ENCODE peak calls at places on chromosomes 1 and 21, in four cellular contexts. One of them, this sample, is unnamed.

GRCh38 chr1:243354511-243355153 is 98.8 kb downstream of the SDCCAG8 start:
- DNase-seq in RPMI8226: no peak
- DNase-seq in left ventricle myocardium inferior: no peak
- DNase-seq in stimulated activated CD4-positive, alpha-beta T cell treated with anti-CD3 and anti-CD28 coated beads, Interleukin-15, amount 100 ng/mL, for 1 hour: no peak
- DNase-seq in this sample: no peak

GRCh38 chr1:170562644-170563338 is 30.8 kb downstream of the GORAB start:
- DNase-seq in RPMI8226: peak
- DNase-seq in left ventricle myocardium inferior: peak
- DNase-seq in stimulated activated CD4-positive, alpha-beta T cell treated with anti-CD3 and anti-CD28 coated beads, Interleukin-15, amount 100 ng/mL, for 1 hour: no peak
- DNase-seq in this sample: peak

GRCh38 chr1:177228721-177229088 is 57.9 kb downstream of the BRINP2 start:
- DNase-seq in RPMI8226: no peak
- DNase-seq in left ventricle myocardium inferior: no peak
- DNase-seq in stimulated activated CD4-positive, alpha-beta T cell treated with anti-CD3 and anti-CD28 coated beads, Interleukin-15, amount 100 ng/mL, for 1 hour: no peak
- DNase-seq in this sample: no peak

GRCh38 chr1:174692313-174692712 is 244.5 kb downstream of the GPR52 start:
- DNase-seq in RPMI8226: no peak
- DNase-seq in left ventricle myocardium inferior: no peak
- DNase-seq in stimulated activated CD4-positive, alpha-beta T cell treated with anti-CD3 and anti-CD28 coated beads, Interleukin-15, amount 100 ng/mL, for 1 hour: no peak
- DNase-seq in this sample: no peak

GRCh38 chr21:39215078-39215477 is 31.8 kb upstream of the PSMG1 start:
- DNase-seq in RPMI8226: no peak
- DNase-seq in left ventricle myocardium inferior: no peak
- DNase-seq in stimulated activated CD4-positive, alpha-beta T cell treated with anti-CD3 and anti-CD28 coated beads, Interleukin-15, amount 100 ng/mL, for 1 hour: no peak
- DNase-seq in this sample: no peak

GRCh38 chr1:27634166-27634981 is 611 bp downstream of the FGR start:
- DNase-seq in RPMI8226: no peak
- DNase-seq in left ventricle myocardium inferior: peak
- DNase-seq in stimulated activated CD4-positive, alpha-beta T cell treated with anti-CD3 and anti-CD28 coated beads, Interleukin-15, amount 100 ng/mL, for 1 hour: no peak
- DNase-seq in this sample: no peak

GRCh38 chr1:1110561-1110971 is 5.3 kb downstream of the C1orf159 start:
- DNase-seq in RPMI8226: no peak
- DNase-seq in left ventricle myocardium inferior: peak
- DNase-seq in stimulated activated CD4-positive, alpha-beta T cell treated with anti-CD3 and anti-CD28 coated beads, Interleukin-15, amount 100 ng/mL, for 1 hour: no peak
- DNase-seq in this sample: no peak

GRCh38 chr1:21302747-21303715 is 12.8 kb upstream of the ECE1 start:
- DNase-seq in RPMI8226: no peak
- DNase-seq in left ventricle myocardium inferior: no peak
- DNase-seq in stimulated activated CD4-positive, alpha-beta T cell treated with anti-CD3 and anti-CD28 coated beads, Interleukin-15, amount 100 ng/mL, for 1 hour: no peak
- DNase-seq in this sample: no peak

GRCh38 chr21:40844935-40845334 is 2.0 kb downstream of the DSCAM start:
- DNase-seq in RPMI8226: no peak
- DNase-seq in left ventricle myocardium inferior: no peak
- DNase-seq in stimulated activated CD4-positive, alpha-beta T cell treated with anti-CD3 and anti-CD28 coated beads, Interleukin-15, amount 100 ng/mL, for 1 hour: no peak
- DNase-seq in this sample: no peak

GRCh38 chr1:199041173-199041914 is 402.5 kb downstream of the PTPRC start:
- DNase-seq in RPMI8226: peak
- DNase-seq in left ventricle myocardium inferior: no peak
- DNase-seq in stimulated activated CD4-positive, alpha-beta T cell treated with anti-CD3 and anti-CD28 coated beads, Interleukin-15, amount 100 ng/mL, for 1 hour: no peak
- DNase-seq in this sample: no peak

GRCh38 chr1:231238298-231238697 is 2.7 kb upstream of the GNPAT start:
- DNase-seq in RPMI8226: no peak
- DNase-seq in left ventricle myocardium inferior: no peak
- DNase-seq in stimulated activated CD4-positive, alpha-beta T cell treated with anti-CD3 and anti-CD28 coated beads, Interleukin-15, amount 100 ng/mL, for 1 hour: no peak
- DNase-seq in this sample: no peak

GRCh38 chr1:11598461-11598860 is 55.8 kb downstream of the FBXO2 start:
- DNase-seq in RPMI8226: no peak
- DNase-seq in left ventricle myocardium inferior: no peak
- DNase-seq in stimulated activated CD4-positive, alpha-beta T cell treated with anti-CD3 and anti-CD28 coated beads, Interleukin-15, amount 100 ng/mL, for 1 hour: no peak
- DNase-seq in this sample: no peak

GRCh38 chr21:17343055-17343454 is 169.8 kb upstream of the CXADR start:
- DNase-seq in RPMI8226: peak
- DNase-seq in left ventricle myocardium inferior: no peak
- DNase-seq in stimulated activated CD4-positive, alpha-beta T cell treated with anti-CD3 and anti-CD28 coated beads, Interleukin-15, amount 100 ng/mL, for 1 hour: no peak
- DNase-seq in this sample: peak

GRCh38 chr1:162541619-162542141 is 19.8 kb upstream of the UAP1 start:
- DNase-seq in RPMI8226: no peak
- DNase-seq in left ventricle myocardium inferior: peak
- DNase-seq in stimulated activated CD4-positive, alpha-beta T cell treated with anti-CD3 and anti-CD28 coated beads, Interleukin-15, amount 100 ng/mL, for 1 hour: no peak
- DNase-seq in this sample: peak

GRCh38 chr1:183543619-183544204 is 46.5 kb downstream of the NCF2 start:
- DNase-seq in RPMI8226: peak
- DNase-seq in left ventricle myocardium inferior: no peak
- DNase-seq in stimulated activated CD4-positive, alpha-beta T cell treated with anti-CD3 and anti-CD28 coated beads, Interleukin-15, amount 100 ng/mL, for 1 hour: no peak
- DNase-seq in this sample: peak

GRCh38 chr1:243493156-243494129 is 237.6 kb downstream of the SDCCAG8 start:
- DNase-seq in RPMI8226: no peak
- DNase-seq in left ventricle myocardium inferior: no peak
- DNase-seq in stimulated activated CD4-positive, alpha-beta T cell treated with anti-CD3 and anti-CD28 coated beads, Interleukin-15, amount 100 ng/mL, for 1 hour: no peak
- DNase-seq in this sample: no peak

GRCh38 chr1:86231076-86231475 is 74.5 kb upstream of the COL24A1 start:
- DNase-seq in RPMI8226: no peak
- DNase-seq in left ventricle myocardium inferior: no peak
- DNase-seq in stimulated activated CD4-positive, alpha-beta T cell treated with anti-CD3 and anti-CD28 coated beads, Interleukin-15, amount 100 ng/mL, for 1 hour: no peak
- DNase-seq in this sample: no peak

GRCh38 chr1:51088474-51088873 is 13.6 kb upstream of the C1orf185 start:
- DNase-seq in RPMI8226: no peak
- DNase-seq in left ventricle myocardium inferior: no peak
- DNase-seq in stimulated activated CD4-positive, alpha-beta T cell treated with anti-CD3 and anti-CD28 coated beads, Interleukin-15, amount 100 ng/mL, for 1 hour: no peak
- DNase-seq in this sample: no peak

GRCh38 chr1:209150114-209150513 is 433.4 kb upstream of the CAMK1G start:
- DNase-seq in RPMI8226: peak
- DNase-seq in left ventricle myocardium inferior: no peak
- DNase-seq in stimulated activated CD4-positive, alpha-beta T cell treated with anti-CD3 and anti-CD28 coated beads, Interleukin-15, amount 100 ng/mL, for 1 hour: no peak
- DNase-seq in this sample: peak

GRCh38 chr1:30045304-30046090 is 677.9 kb downstream of the MATN1 start:
- DNase-seq in RPMI8226: no peak
- DNase-seq in left ventricle myocardium inferior: no peak
- DNase-seq in stimulated activated CD4-positive, alpha-beta T cell treated with anti-CD3 and anti-CD28 coated beads, Interleukin-15, amount 100 ng/mL, for 1 hour: no peak
- DNase-seq in this sample: no peak

GRCh38 chr1:219031821-219032220 is 141.9 kb upstream of the LYPLAL1 start:
- DNase-seq in RPMI8226: no peak
- DNase-seq in left ventricle myocardium inferior: no peak
- DNase-seq in stimulated activated CD4-positive, alpha-beta T cell treated with anti-CD3 and anti-CD28 coated beads, Interleukin-15, amount 100 ng/mL, for 1 hour: no peak
- DNase-seq in this sample: no peak

GRCh38 chr1:22711071-22711470 is 432 bp downstream of the EPHB2 start:
- DNase-seq in RPMI8226: peak
- DNase-seq in left ventricle myocardium inferior: no peak
- DNase-seq in stimulated activated CD4-positive, alpha-beta T cell treated with anti-CD3 and anti-CD28 coated beads, Interleukin-15, amount 100 ng/mL, for 1 hour: no peak
- DNase-seq in this sample: no peak

GRCh38 chr1:37056201-37056764 is 22.0 kb upstream of the GRIK3 start:
- DNase-seq in RPMI8226: no peak
- DNase-seq in left ventricle myocardium inferior: no peak
- DNase-seq in stimulated activated CD4-positive, alpha-beta T cell treated with anti-CD3 and anti-CD28 coated beads, Interleukin-15, amount 100 ng/mL, for 1 hour: no peak
- DNase-seq in this sample: no peak

GRCh38 chr1:107875689-107876088 is 89.3 kb downstream of the VAV3 start:
- DNase-seq in RPMI8226: no peak
- DNase-seq in left ventricle myocardium inferior: no peak
- DNase-seq in stimulated activated CD4-positive, alpha-beta T cell treated with anti-CD3 and anti-CD28 coated beads, Interleukin-15, amount 100 ng/mL, for 1 hour: no peak
- DNase-seq in this sample: no peak

GRCh38 chr1:177865807-177866206 is 104.1 kb downstream of the SEC16B start:
- DNase-seq in RPMI8226: no peak
- DNase-seq in left ventricle myocardium inferior: no peak
- DNase-seq in stimulated activated CD4-positive, alpha-beta T cell treated with anti-CD3 and anti-CD28 coated beads, Interleukin-15, amount 100 ng/mL, for 1 hour: no peak
- DNase-seq in this sample: no peak

GRCh38 chr1:84260852-84261518 is 40.5 kb upstream of the SAMD13 start:
- DNase-seq in RPMI8226: no peak
- DNase-seq in left ventricle myocardium inferior: no peak
- DNase-seq in stimulated activated CD4-positive, alpha-beta T cell treated with anti-CD3 and anti-CD28 coated beads, Interleukin-15, amount 100 ng/mL, for 1 hour: no peak
- DNase-seq in this sample: peak

GRCh38 chr1:1677718-1678580 is 14.6 kb downstream of the SLC35E2B start:
- DNase-seq in RPMI8226: peak
- DNase-seq in left ventricle myocardium inferior: no peak
- DNase-seq in stimulated activated CD4-positive, alpha-beta T cell treated with anti-CD3 and anti-CD28 coated beads, Interleukin-15, amount 100 ng/mL, for 1 hour: peak
- DNase-seq in this sample: no peak

This sample was measured in LoVo.